ENCODE peak calls at places on chromosomes 6 and 20, in four cellular contexts. One of them, this sample, is unnamed.

GRCh38 chr20:36645998-36646397 is at the start of gene SLA2:
- DNase-seq in H1: no peak
- DNase-seq in GM12878: no peak
- DNase-seq in HepG2: no peak
- DNase-seq in this sample: no peak

GRCh38 chr6:151916680-151917164 is 109.2 kb downstream of the ESR1 start:
- DNase-seq in H1: no peak
- DNase-seq in GM12878: no peak
- DNase-seq in HepG2: no peak
- DNase-seq in this sample: no peak

GRCh38 chr20:51695574-51696303 is 72.5 kb downstream of the ATP9A start:
- DNase-seq in H1: no peak
- DNase-seq in GM12878: no peak
- DNase-seq in HepG2: peak; percentile 33
- DNase-seq in this sample: no peak

GRCh38 chr6:125066964-125067363 is 86.6 kb upstream of the TPD52L1 start:
- DNase-seq in H1: no peak
- DNase-seq in GM12878: no peak
- DNase-seq in HepG2: no peak
- DNase-seq in this sample: no peak

GRCh38 chr6:108541843-108542795 is 18.6 kb upstream of the FOXO3 start:
- DNase-seq in H1: peak; percentile 59
- DNase-seq in GM12878: no peak
- DNase-seq in HepG2: peak; percentile 51
- DNase-seq in this sample: no peak

GRCh38 chr6:53250761-53251672 is 97.7 kb downstream of the ELOVL5 start:
- DNase-seq in H1: no peak
- DNase-seq in GM12878: no peak
- DNase-seq in HepG2: no peak
- DNase-seq in this sample: no peak

GRCh38 chr6:166989427-166990034 is 9.7 kb upstream of the CEP43 start:
- DNase-seq in H1: no peak
- DNase-seq in GM12878: no peak
- DNase-seq in HepG2: peak; percentile 47
- DNase-seq in this sample: no peak

GRCh38 chr6:135640048-135640447 is 142.5 kb upstream of the AHI1 start:
- DNase-seq in H1: no peak
- DNase-seq in GM12878: no peak
- DNase-seq in HepG2: no peak
- DNase-seq in this sample: no peak

GRCh38 chr6:157188213-157188612 is 135.1 kb downstream of the TMEM242 start:
- DNase-seq in H1: no peak
- DNase-seq in GM12878: no peak
- DNase-seq in HepG2: no peak
- DNase-seq in this sample: no peak

GRCh38 chr20:59448828-59449444 is 148.5 kb downstream of the EDN3 start:
- DNase-seq in H1: no peak
- DNase-seq in GM12878: no peak
- DNase-seq in HepG2: no peak
- DNase-seq in this sample: no peak

GRCh38 chr20:36544134-36545018 is 3.1 kb downstream of the MYL9 start:
- DNase-seq in H1: no peak
- DNase-seq in GM12878: no peak
- DNase-seq in HepG2: no peak
- DNase-seq in this sample: no peak

GRCh38 chr6:80545323-80545722 is 438.9 kb downstream of the BCKDHB start:
- DNase-seq in H1: no peak
- DNase-seq in GM12878: no peak
- DNase-seq in HepG2: no peak
- DNase-seq in this sample: no peak

GRCh38 chr6:67630146-67630545 is 1004.9 kb upstream of the ADGRB3 start:
- DNase-seq in H1: no peak
- DNase-seq in GM12878: no peak
- DNase-seq in HepG2: no peak
- DNase-seq in this sample: no peak

GRCh38 chr6:72950114-72950860 is 275.0 kb downstream of the KHDC1L start:
- DNase-seq in H1: no peak
- DNase-seq in GM12878: no peak
- DNase-seq in HepG2: peak; percentile 31
- DNase-seq in this sample: no peak

GRCh38 chr20:63848003-63848911 is 13.0 kb upstream of the ABHD16B start:
- DNase-seq in H1: no peak
- DNase-seq in GM12878: no peak
- DNase-seq in HepG2: no peak
- DNase-seq in this sample: no peak

GRCh38 chr6:85490516-85491248 is 40.8 kb downstream of the NT5E start:
- DNase-seq in H1: no peak
- DNase-seq in GM12878: no peak
- DNase-seq in HepG2: no peak
- DNase-seq in this sample: no peak

GRCh38 chr6:157569543-157569942 is 188.6 kb downstream of the ZDHHC14 start:
- DNase-seq in H1: no peak
- DNase-seq in GM12878: no peak
- DNase-seq in HepG2: no peak
- DNase-seq in this sample: no peak

GRCh38 chr20:41587956-41588355 is 30.2 kb downstream of the CHD6 start:
- DNase-seq in H1: no peak
- DNase-seq in GM12878: no peak
- DNase-seq in HepG2: no peak
- DNase-seq in this sample: no peak

GRCh38 chr20:2295886-2296544 is at the start of gene TGM3:
- DNase-seq in H1: no peak
- DNase-seq in GM12878: no peak
- DNase-seq in HepG2: no peak
- DNase-seq in this sample: no peak

GRCh38 chr6:19599813-19600464 is 237.2 kb upstream of the ID4 start:
- DNase-seq in H1: no peak
- DNase-seq in GM12878: no peak
- DNase-seq in HepG2: no peak
- DNase-seq in this sample: no peak

GRCh38 chr6:104956663-104957294 is at the start of gene LIN28B:
- DNase-seq in H1: no peak
- DNase-seq in GM12878: no peak
- DNase-seq in HepG2: peak; percentile 43
- DNase-seq in this sample: no peak
- H3K4me3 ChIP-seq in H1: peak within 1 kb of the TSS; percentile 92
- H3K4me3 ChIP-seq in GM12878: no peak within 1 kb of the TSS
- H3K4me3 ChIP-seq in HepG2: peak within 1 kb of the TSS; percentile 72
- H3K4me3 ChIP-seq in this sample: peak within 1 kb of the TSS; percentile 67

GRCh38 chr6:110232456-110232855 is 52.2 kb downstream of the CDC40 start:
- DNase-seq in H1: no peak
- DNase-seq in GM12878: no peak
- DNase-seq in HepG2: no peak
- DNase-seq in this sample: no peak
- TF ChIP-seq ZNF274 in H1: no peak
- TF ChIP-seq ZNF274 in GM12878: no peak
- TF ChIP-seq ZNF274 in HepG2: no peak
- TF ChIP-seq ZNF274 in this sample: no peak

GRCh38 chr20:19660808-19661378 is 97.2 kb upstream of the RIN2 start:
- DNase-seq in H1: no peak
- DNase-seq in GM12878: no peak
- DNase-seq in HepG2: peak; percentile 56
- DNase-seq in this sample: no peak

GRCh38 chr20:19654906-19655305 is 103.2 kb upstream of the RIN2 start:
- DNase-seq in H1: no peak
- DNase-seq in GM12878: no peak
- DNase-seq in HepG2: no peak
- DNase-seq in this sample: no peak

GRCh38 chr20:19661717-19662637 is 96.1 kb upstream of the RIN2 start:
- DNase-seq in H1: peak; percentile 34
- DNase-seq in GM12878: no peak
- DNase-seq in HepG2: peak; percentile 62
- DNase-seq in this sample: peak; percentile 57

GRCh38 chr20:19659468-19659867 is 98.6 kb upstream of the RIN2 start:
- DNase-seq in H1: no peak
- DNase-seq in GM12878: no peak
- DNase-seq in HepG2: no peak
- DNase-seq in this sample: no peak

DNA sequence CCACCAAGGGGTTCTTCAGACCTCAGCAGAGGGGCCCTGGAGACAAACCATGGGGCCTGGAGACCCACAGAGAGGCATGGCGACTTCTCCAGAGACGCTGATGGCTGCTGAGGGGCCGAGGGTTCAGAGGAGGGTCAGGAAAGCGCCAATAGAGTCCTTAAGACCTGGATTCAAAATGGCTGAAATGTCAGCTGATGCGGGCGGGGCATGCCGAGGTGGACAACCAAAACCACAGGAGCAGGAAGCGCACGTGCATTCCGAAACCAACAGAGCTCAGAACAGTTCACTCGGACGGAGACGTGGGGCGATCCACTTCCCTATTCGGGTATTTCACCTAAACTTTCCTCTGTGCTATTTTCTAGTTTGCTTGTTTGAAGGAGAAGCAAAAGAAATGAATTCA is 99.9 kb upstream of the RIN2 start:
- DNase-seq in H1: no peak
- DNase-seq in GM12878: peak; percentile 48
- DNase-seq in HepG2: no peak
- DNase-seq in this sample: no peak
- H3K4me1 ChIP-seq in H1: peaks cover 9% of the 10 kb centered on the region
- H3K4me1 ChIP-seq in GM12878: peaks cover 11% of the 10 kb centered on the region
- H3K4me1 ChIP-seq in HepG2: peaks cover 34% of the 10 kb centered on the region
- H3K4me1 ChIP-seq in this sample: no peaks in the 10 kb centered on the region

GRCh38 chr6:46733410-46733809 is 1.8 kb downstream of the PLA2G7 start:
- DNase-seq in H1: no peak
- DNase-seq in GM12878: no peak
- DNase-seq in HepG2: no peak
- DNase-seq in this sample: no peak

GRCh38 chr6:46735720-46736031 is 501 bp upstream of the PLA2G7 start:
- DNase-seq in H1: no peak
- DNase-seq in GM12878: no peak
- DNase-seq in HepG2: no peak
- DNase-seq in this sample: no peak

GRCh38 chr6:46736913-46737312 is 1.7 kb upstream of the PLA2G7 start:
- DNase-seq in H1: no peak
- DNase-seq in GM12878: no peak
- DNase-seq in HepG2: no peak
- DNase-seq in this sample: no peak

GRCh38 chr6:46730918-46731461 is 4.2 kb downstream of the PLA2G7 start:
- DNase-seq in H1: no peak
- DNase-seq in GM12878: no peak
- DNase-seq in HepG2: no peak
- DNase-seq in this sample: no peak

DNA sequence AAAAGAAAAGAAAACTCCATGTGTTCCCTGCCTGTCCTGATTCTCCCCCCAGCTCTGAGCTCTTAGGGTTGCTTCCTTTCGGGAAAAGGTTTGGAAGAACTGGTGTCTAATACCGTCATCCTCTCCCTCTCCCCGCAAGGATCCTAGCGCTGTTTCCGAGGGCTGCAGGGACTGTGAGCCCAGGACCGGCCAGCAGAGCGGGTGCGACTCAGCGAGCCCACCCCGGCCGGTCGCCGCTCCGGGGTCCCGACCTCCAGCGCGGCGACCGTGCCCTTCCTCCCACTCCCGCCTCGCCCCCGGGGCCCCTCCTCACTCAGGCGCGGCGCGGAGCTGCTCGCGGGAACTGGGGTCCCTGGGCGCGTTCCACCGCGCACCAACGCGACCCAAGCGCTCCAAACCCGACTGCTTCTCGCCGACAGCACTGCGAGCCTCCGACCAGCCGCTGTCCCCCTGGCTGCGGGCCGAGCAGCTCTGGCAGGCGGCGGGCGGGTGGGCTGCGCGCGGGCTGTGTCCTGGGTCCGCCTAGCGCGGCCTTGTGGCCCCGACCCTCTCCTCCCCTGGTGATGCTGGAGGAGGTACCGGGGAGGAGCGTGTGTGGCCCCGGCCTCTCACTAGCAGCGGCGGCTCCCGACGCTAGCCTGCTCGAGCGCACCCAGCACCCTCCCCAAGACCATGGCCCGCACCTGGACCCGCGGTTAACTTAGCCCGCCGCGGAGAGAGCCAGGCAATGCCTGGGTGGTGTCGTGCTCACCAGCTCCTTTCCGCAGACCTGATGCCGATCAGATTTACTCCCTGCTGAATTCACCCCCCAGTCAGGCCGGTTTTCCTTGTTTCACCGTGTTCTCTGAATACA is at the start of gene PLA2G7:
- DNase-seq in H1: no peak
- DNase-seq in GM12878: no peak
- DNase-seq in HepG2: no peak
- DNase-seq in this sample: no peak
- H3K4me3 ChIP-seq in H1: peak within 1 kb of the TSS; percentile 68
- H3K4me3 ChIP-seq in GM12878: no peak within 1 kb of the TSS
- H3K4me3 ChIP-seq in HepG2: peak within 1 kb of the TSS; percentile 37
- H3K4me3 ChIP-seq in this sample: peak within 1 kb of the TSS; percentile 61

GRCh38 chr20:24995741-24996448 is 3.3 kb upstream of the APMAP start:
- DNase-seq in H1: no peak
- DNase-seq in GM12878: no peak
- DNase-seq in HepG2: no peak
- DNase-seq in this sample: no peak
- TF ChIP-seq ZNF274 in H1: no peak
- TF ChIP-seq ZNF274 in GM12878: no peak
- TF ChIP-seq ZNF274 in HepG2: no peak
- TF ChIP-seq ZNF274 in this sample: no peak

DNA sequence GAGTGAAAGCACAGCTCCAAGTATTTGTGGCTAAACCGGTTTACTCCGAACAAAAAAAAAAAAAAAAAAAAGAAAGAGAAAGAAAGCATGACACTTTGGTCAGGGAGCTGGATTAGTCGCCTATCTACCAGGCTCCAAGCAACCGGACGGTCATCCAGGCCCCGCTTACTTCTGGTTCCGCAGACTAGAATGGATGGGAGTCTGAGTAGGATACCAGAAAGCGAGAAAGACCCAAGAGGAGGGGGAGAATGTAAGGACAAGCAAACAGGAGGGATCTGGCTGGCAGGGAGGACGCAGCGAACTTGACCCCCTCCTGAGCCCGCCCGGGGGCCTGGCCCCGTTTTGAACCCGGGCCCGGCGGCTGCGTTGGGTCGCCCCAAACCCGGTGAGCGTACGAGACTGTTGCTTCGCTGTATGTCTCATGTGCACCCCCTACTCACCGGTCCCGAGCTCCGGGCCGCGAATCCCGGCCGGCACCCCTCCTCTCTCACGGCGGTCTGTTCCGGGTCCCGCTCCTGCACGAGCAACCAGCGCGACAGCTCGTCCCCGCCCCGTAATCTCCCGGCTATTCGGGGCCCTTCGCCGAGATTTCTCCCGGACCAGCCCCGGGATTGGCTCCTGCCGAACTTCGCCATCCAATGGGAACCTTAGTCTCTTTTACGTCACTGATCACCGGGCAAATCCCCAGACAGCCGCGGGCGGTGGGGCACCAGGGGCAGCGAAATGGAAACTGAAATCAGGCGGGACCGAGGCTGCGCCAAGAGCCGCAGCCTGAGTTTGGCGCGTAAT is at the start of gene TRIM26:
- DNase-seq in H1: peak; percentile 89
- DNase-seq in GM12878: peak; percentile 89
- DNase-seq in HepG2: peak; percentile 97
- DNase-seq in this sample: peak; percentile 87
- H3K4me1 ChIP-seq in H1: peaks cover 4% of the 10 kb centered on the region
- H3K4me1 ChIP-seq in GM12878: peaks cover 27% of the 10 kb centered on the region
- H3K4me1 ChIP-seq in HepG2: peaks cover 50% of the 10 kb centered on the region
- H3K4me1 ChIP-seq in this sample: peaks cover 3% of the 10 kb centered on the region

GRCh38 chr6:113631616-113632015 is 225.5 kb upstream of the MARCKS start:
- DNase-seq in H1: no peak
- DNase-seq in GM12878: no peak
- DNase-seq in HepG2: no peak
- DNase-seq in this sample: no peak
- H3K4me3 ChIP-seq in H1: no peak overlapping the region
- H3K4me3 ChIP-seq in GM12878: peak overlapping the region; percentile 27
- H3K4me3 ChIP-seq in HepG2: no peak overlapping the region
- H3K4me3 ChIP-seq in this sample: no peak overlapping the region

GRCh38 chr20:10970109-10970508 is 296.3 kb upstream of the JAG1 start:
- DNase-seq in H1: no peak
- DNase-seq in GM12878: no peak
- DNase-seq in HepG2: no peak
- DNase-seq in this sample: no peak
- TF ChIP-seq ZNF274 in H1: no peak
- TF ChIP-seq ZNF274 in GM12878: no peak
- TF ChIP-seq ZNF274 in HepG2: no peak
- TF ChIP-seq ZNF274 in this sample: no peak

This sample was measured in NT2/D1.